ENCODE peak calls at places on chromosome 1, in eight cellular contexts. One of them, this sample, is unnamed.

GRCh38 chr1:239930646-239931262 is 160.9 kb upstream of the FMN2 start:
- DNase-seq in NT2/D1: no peak
- DNase-seq in uterus: no peak
- DNase-seq in right cardiac atrium: no peak
- DNase-seq in HL-60: no peak
- DNase-seq in BJ: no peak
- DNase-seq in RWPE2: no peak
- DNase-seq in AG04449: no peak
- DNase-seq in this sample: peak

GRCh38 chr1:228955691-228956090 is 220.4 kb downstream of the RHOU start:
- DNase-seq in NT2/D1: no peak
- DNase-seq in uterus: no peak
- DNase-seq in right cardiac atrium: no peak
- DNase-seq in HL-60: no peak
- DNase-seq in BJ: no peak
- DNase-seq in RWPE2: no peak
- DNase-seq in AG04449: peak
- DNase-seq in this sample: peak

GRCh38 chr1:32636793-32637561 is 13.4 kb downstream of the ZBTB8OS start:
- DNase-seq in NT2/D1: peak
- DNase-seq in uterus: no peak
- DNase-seq in right cardiac atrium: no peak
- DNase-seq in HL-60: peak
- DNase-seq in BJ: no peak
- DNase-seq in RWPE2: no peak
- DNase-seq in AG04449: no peak
- DNase-seq in this sample: no peak

GRCh38 chr1:184035719-184036516 is 1.6 kb downstream of the COLGALT2 start:
- DNase-seq in NT2/D1: no peak
- DNase-seq in uterus: no peak
- DNase-seq in right cardiac atrium: peak
- DNase-seq in HL-60: no peak
- DNase-seq in BJ: no peak
- DNase-seq in RWPE2: no peak
- DNase-seq in AG04449: no peak
- DNase-seq in this sample: no peak

GRCh38 chr1:176843352-176844297 is 320.9 kb downstream of the ASTN1 start:
- DNase-seq in NT2/D1: peak
- DNase-seq in uterus: peak
- DNase-seq in right cardiac atrium: peak
- DNase-seq in HL-60: peak
- DNase-seq in BJ: no peak
- DNase-seq in RWPE2: no peak
- DNase-seq in AG04449: peak
- DNase-seq in this sample: no peak

GRCh38 chr1:110011527-110012041 is 22.8 kb upstream of the STRIP1 start:
- DNase-seq in NT2/D1: peak
- DNase-seq in uterus: no peak
- DNase-seq in right cardiac atrium: no peak
- DNase-seq in HL-60: peak
- DNase-seq in BJ: no peak
- DNase-seq in RWPE2: no peak
- DNase-seq in AG04449: no peak
- DNase-seq in this sample: no peak

GRCh38 chr1:3145489-3146325 is 76.7 kb downstream of the PRDM16 start:
- DNase-seq in NT2/D1: no peak
- DNase-seq in uterus: no peak
- DNase-seq in right cardiac atrium: no peak
- DNase-seq in HL-60: no peak
- DNase-seq in BJ: no peak
- DNase-seq in RWPE2: no peak
- DNase-seq in AG04449: no peak
- DNase-seq in this sample: no peak

GRCh38 chr1:242546849-242547724 is 22.6 kb upstream of the PLD5 start:
- DNase-seq in NT2/D1: no peak
- DNase-seq in uterus: no peak
- DNase-seq in right cardiac atrium: no peak
- DNase-seq in HL-60: no peak
- DNase-seq in BJ: no peak
- DNase-seq in RWPE2: no peak
- DNase-seq in AG04449: no peak
- DNase-seq in this sample: no peak

GRCh38 chr1:75487399-75487798 is 123.5 kb downstream of the SLC44A5 start:
- DNase-seq in NT2/D1: no peak
- DNase-seq in uterus: no peak
- DNase-seq in right cardiac atrium: no peak
- DNase-seq in HL-60: no peak
- DNase-seq in BJ: no peak
- DNase-seq in RWPE2: no peak
- DNase-seq in AG04449: no peak
- DNase-seq in this sample: no peak

GRCh38 chr1:67053535-67053784 is 488 bp downstream of the SLC35D1 start:
- DNase-seq in NT2/D1: no peak
- DNase-seq in uterus: no peak
- DNase-seq in right cardiac atrium: peak
- DNase-seq in HL-60: no peak
- DNase-seq in BJ: no peak
- DNase-seq in RWPE2: peak
- DNase-seq in AG04449: no peak
- DNase-seq in this sample: no peak

GRCh38 chr1:209208648-209209047 is 374.9 kb upstream of the CAMK1G start:
- DNase-seq in NT2/D1: no peak
- DNase-seq in uterus: no peak
- DNase-seq in right cardiac atrium: no peak
- DNase-seq in HL-60: no peak
- DNase-seq in BJ: no peak
- DNase-seq in RWPE2: no peak
- DNase-seq in AG04449: no peak
- DNase-seq in this sample: no peak

GRCh38 chr1:96487404-96487803 is 234.2 kb upstream of the PTBP2 start:
- DNase-seq in NT2/D1: no peak
- DNase-seq in uterus: no peak
- DNase-seq in right cardiac atrium: no peak
- DNase-seq in HL-60: no peak
- DNase-seq in BJ: no peak
- DNase-seq in RWPE2: no peak
- DNase-seq in AG04449: no peak
- DNase-seq in this sample: no peak

GRCh38 chr1:110916669-110917306 is 43.8 kb downstream of the CD53 start:
- DNase-seq in NT2/D1: no peak
- DNase-seq in uterus: no peak
- DNase-seq in right cardiac atrium: no peak
- DNase-seq in HL-60: peak
- DNase-seq in BJ: no peak
- DNase-seq in RWPE2: no peak
- DNase-seq in AG04449: no peak
- DNase-seq in this sample: peak

GRCh38 chr1:210438928-210439841 is 110.5 kb downstream of the HHAT start:
- DNase-seq in NT2/D1: no peak
- DNase-seq in uterus: no peak
- DNase-seq in right cardiac atrium: no peak
- DNase-seq in HL-60: no peak
- DNase-seq in BJ: peak
- DNase-seq in RWPE2: no peak
- DNase-seq in AG04449: peak
- DNase-seq in this sample: peak

GRCh38 chr1:207897188-207897587 is 13.7 kb downstream of the CD34 start:
- DNase-seq in NT2/D1: no peak
- DNase-seq in uterus: no peak
- DNase-seq in right cardiac atrium: no peak
- DNase-seq in HL-60: no peak
- DNase-seq in BJ: no peak
- DNase-seq in RWPE2: no peak
- DNase-seq in AG04449: no peak
- DNase-seq in this sample: no peak

GRCh38 chr1:228174482-228175315 is 9.1 kb downstream of the IBA57 start:
- DNase-seq in NT2/D1: no peak
- DNase-seq in uterus: no peak
- DNase-seq in right cardiac atrium: no peak
- DNase-seq in HL-60: no peak
- DNase-seq in BJ: no peak
- DNase-seq in RWPE2: no peak
- DNase-seq in AG04449: no peak
- DNase-seq in this sample: no peak

GRCh38 chr1:203267912-203268311 is 37.4 kb upstream of the BTG2 start:
- DNase-seq in NT2/D1: no peak
- DNase-seq in uterus: peak
- DNase-seq in right cardiac atrium: no peak
- DNase-seq in HL-60: no peak
- DNase-seq in BJ: no peak
- DNase-seq in RWPE2: no peak
- DNase-seq in AG04449: no peak
- DNase-seq in this sample: no peak

GRCh38 chr1:203265541-203265940 is 36.1 kb upstream of the CHIT1 start:
- DNase-seq in NT2/D1: no peak
- DNase-seq in uterus: peak
- DNase-seq in right cardiac atrium: no peak
- DNase-seq in HL-60: no peak
- DNase-seq in BJ: no peak
- DNase-seq in RWPE2: no peak
- DNase-seq in AG04449: no peak
- DNase-seq in this sample: no peak

GRCh38 chr1:203269654-203270020 is 35.7 kb upstream of the BTG2 start:
- DNase-seq in NT2/D1: no peak
- DNase-seq in uterus: peak
- DNase-seq in right cardiac atrium: peak
- DNase-seq in HL-60: no peak
- DNase-seq in BJ: no peak
- DNase-seq in RWPE2: no peak
- DNase-seq in AG04449: no peak
- DNase-seq in this sample: no peak

GRCh38 chr1:203268901-203269653 is 36.2 kb upstream of the BTG2 start:
- DNase-seq in NT2/D1: peak
- DNase-seq in uterus: peak
- DNase-seq in right cardiac atrium: no peak
- DNase-seq in HL-60: peak
- DNase-seq in BJ: no peak
- DNase-seq in RWPE2: no peak
- DNase-seq in AG04449: peak
- DNase-seq in this sample: no peak

GRCh38 chr1:203267347-203267846 is 37.9 kb upstream of the BTG2 start:
- DNase-seq in NT2/D1: peak
- DNase-seq in uterus: peak
- DNase-seq in right cardiac atrium: peak
- DNase-seq in HL-60: peak
- DNase-seq in BJ: peak
- DNase-seq in RWPE2: no peak
- DNase-seq in AG04449: peak
- DNase-seq in this sample: peak
- H3K4me3 ChIP-seq in NT2/D1: peak
- H3K4me3 ChIP-seq in uterus: peak
- H3K4me3 ChIP-seq in right cardiac atrium: peak
- H3K4me3 ChIP-seq in HL-60: peak
- H3K4me3 ChIP-seq in BJ: peak
- H3K4me3 ChIP-seq in RWPE2: peak
- H3K4me3 ChIP-seq in AG04449: peak
- H3K4me3 ChIP-seq in this sample: peak

GRCh38 chr1:42422672-42423236 is 33.1 kb downstream of the ZMYND12 start:
- DNase-seq in NT2/D1: no peak
- DNase-seq in uterus: no peak
- DNase-seq in right cardiac atrium: no peak
- DNase-seq in HL-60: no peak
- DNase-seq in BJ: no peak
- DNase-seq in RWPE2: no peak
- DNase-seq in AG04449: no peak
- DNase-seq in this sample: no peak
- H3K4me3 ChIP-seq in NT2/D1: no peak
- H3K4me3 ChIP-seq in uterus: no peak
- H3K4me3 ChIP-seq in right cardiac atrium: no peak
- H3K4me3 ChIP-seq in HL-60: no peak
- H3K4me3 ChIP-seq in BJ: no peak
- H3K4me3 ChIP-seq in RWPE2: no peak
- H3K4me3 ChIP-seq in AG04449: no peak
- H3K4me3 ChIP-seq in this sample: no peak

GRCh38 chr1:143736562-143736961 is 235.2 kb downstream of the FAM72C start:
- DNase-seq in NT2/D1: no peak
- DNase-seq in uterus: no peak
- DNase-seq in right cardiac atrium: no peak
- DNase-seq in HL-60: no peak
- DNase-seq in BJ: no peak
- DNase-seq in RWPE2: no peak
- DNase-seq in AG04449: no peak
- DNase-seq in this sample: no peak
- H3K4me3 ChIP-seq in NT2/D1: peak
- H3K4me3 ChIP-seq in uterus: no peak
- H3K4me3 ChIP-seq in right cardiac atrium: no peak
- H3K4me3 ChIP-seq in HL-60: no peak
- H3K4me3 ChIP-seq in BJ: no peak
- H3K4me3 ChIP-seq in RWPE2: peak
- H3K4me3 ChIP-seq in AG04449: no peak
- H3K4me3 ChIP-seq in this sample: peak

GRCh38 chr1:65793359-65793732 is 651 bp downstream of the PDE4B start:
- DNase-seq in NT2/D1: peak
- DNase-seq in uterus: no peak
- DNase-seq in right cardiac atrium: peak
- DNase-seq in HL-60: no peak
- DNase-seq in BJ: no peak
- DNase-seq in RWPE2: no peak
- DNase-seq in AG04449: no peak
- DNase-seq in this sample: no peak
- H3K4me3 ChIP-seq in NT2/D1: peak
- H3K4me3 ChIP-seq in uterus: no peak
- H3K4me3 ChIP-seq in right cardiac atrium: no peak
- H3K4me3 ChIP-seq in HL-60: peak
- H3K4me3 ChIP-seq in BJ: peak
- H3K4me3 ChIP-seq in RWPE2: no peak
- H3K4me3 ChIP-seq in AG04449: peak
- H3K4me3 ChIP-seq in this sample: peak

GRCh38 chr1:13752852-13753251 is 52.9 kb downstream of the PRDM2 start:
- DNase-seq in NT2/D1: no peak
- DNase-seq in uterus: no peak
- DNase-seq in right cardiac atrium: no peak
- DNase-seq in HL-60: no peak
- DNase-seq in BJ: no peak
- DNase-seq in RWPE2: no peak
- DNase-seq in AG04449: no peak
- DNase-seq in this sample: no peak
- H3K4me3 ChIP-seq in NT2/D1: no peak
- H3K4me3 ChIP-seq in uterus: no peak
- H3K4me3 ChIP-seq in right cardiac atrium: no peak
- H3K4me3 ChIP-seq in HL-60: no peak
- H3K4me3 ChIP-seq in BJ: no peak
- H3K4me3 ChIP-seq in RWPE2: no peak
- H3K4me3 ChIP-seq in AG04449: no peak
- H3K4me3 ChIP-seq in this sample: no peak

DNA sequence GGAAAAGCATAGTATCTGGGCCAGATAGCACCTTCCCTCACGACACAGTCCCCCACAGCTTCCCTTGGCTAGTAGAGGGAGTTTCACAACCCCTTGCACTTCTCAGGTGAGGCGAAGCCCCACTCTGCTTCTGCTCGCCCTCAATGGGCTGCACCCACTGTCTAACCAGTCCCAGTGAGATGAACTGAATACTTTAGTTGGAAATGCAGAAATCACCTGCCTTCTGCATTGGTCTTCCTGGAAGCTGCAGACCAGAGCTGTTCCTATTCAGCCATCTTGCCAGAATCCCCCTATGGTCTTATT is 243.2 kb upstream of the FAM78B start:
- DNase-seq in NT2/D1: no peak
- DNase-seq in uterus: no peak
- DNase-seq in right cardiac atrium: no peak
- DNase-seq in HL-60: no peak
- DNase-seq in BJ: no peak
- DNase-seq in RWPE2: no peak
- DNase-seq in AG04449: no peak
- DNase-seq in this sample: no peak
- H3K4me3 ChIP-seq in NT2/D1: no peak
- H3K4me3 ChIP-seq in uterus: no peak
- H3K4me3 ChIP-seq in right cardiac atrium: no peak
- H3K4me3 ChIP-seq in HL-60: no peak
- H3K4me3 ChIP-seq in BJ: no peak
- H3K4me3 ChIP-seq in RWPE2: no peak
- H3K4me3 ChIP-seq in AG04449: no peak
- H3K4me3 ChIP-seq in this sample: no peak

This sample was measured in kidney epithelial cell.